ENCODE peak calls at places on chromosomes 16 and 17, in four cellular contexts. H, V, K and Y are unnamed samples.

GRCh38 chr16:28277537-28278388 is 14.6 kb upstream of the SBK1 start:
- DNase-seq in K (peak; percentile 89), V (peak; percentile 66), H (peak; percentile 63), Y (peak; percentile 89)

GRCh38 chr17:3574231-3574630 is 16.6 kb upstream of the TRPV3 start:
- DNase-seq in H (no peak), V (no peak), K (no peak), Y (no peak)

GRCh38 chr16:85169333-85170065 is 57.2 kb upstream of the CIBAR2 start:
- DNase-seq in V (no peak), H (no peak), K (no peak), Y (peak; percentile 47)

GRCh38 chr17:66302761-66303626 is 581 bp downstream of the PRKCA start:
- DNase-seq in H (peak; percentile 42), K (peak; percentile 66), V (peak; percentile 52), Y (peak; percentile 33)

GRCh38 chr17:58611331-58611730 is 80.5 kb downstream of the TEX14 start:
- DNase-seq in K (no peak), H (no peak), V (no peak), Y (no peak)

GRCh38 chr17:36616391-36617029 is 15.1 kb downstream of the MRM1 start:
- DNase-seq in H (no peak), V (no peak), K (no peak), Y (no peak)

GRCh38 chr16:6483634-6484033 is 849.0 kb upstream of the RBFOX1 start:
- DNase-seq in V (no peak), H (no peak), K (no peak), Y (no peak)

GRCh38 chr17:36691606-36692005 is 90.2 kb downstream of the MRM1 start:
- DNase-seq in K (no peak), H (no peak), V (no peak), Y (no peak)

GRCh38 chr16:31477220-31478216 is 5.4 kb upstream of the SLC5A2 start:
- DNase-seq in V (no peak), K (no peak), H (no peak), Y (no peak)

GRCh38 chr17:82012482-82013295 is 10.0 kb downstream of the CENPX start:
- DNase-seq in V (no peak), H (no peak), K (no peak), Y (peak; percentile 71)

GRCh38 chr16:84080378-84080777 is 36.4 kb downstream of the MBTPS1 start:
- DNase-seq in H (no peak), V (no peak), K (no peak), Y (no peak)

GRCh38 chr16:85733155-85733838 is 17.6 kb downstream of the C16orf74 start:
- DNase-seq in V (no peak), K (no peak), H (no peak), Y (peak; percentile 25)

GRCh38 chr17:55320594-55321506 is 56.1 kb downstream of the HLF start:
- DNase-seq in V (no peak), K (peak; percentile 82), H (no peak), Y (no peak)

GRCh38 chr16:67967956-67968439 is 439 bp downstream of the SLC12A4 start:
- DNase-seq in K (peak; percentile 76), H (peak; percentile 25), V (no peak), Y (peak; percentile 72)

GRCh38 chr17:79836952-79837887 is 2.0 kb downstream of the CBX4 start:
- DNase-seq in V (peak; percentile 62), H (peak; percentile 74), K (no peak), Y (peak; percentile 58)

GRCh38 chr16:87757841-87758426 is 7.9 kb downstream of the KLHDC4 start:
- DNase-seq in V (no peak), H (peak; percentile 89), K (no peak), Y (peak; percentile 87)

GRCh38 chr17:47699536-47699840 is 5.5 kb downstream of the TBKBP1 start:
- DNase-seq in K (no peak), H (no peak), V (no peak), Y (no peak)

GRCh38 chr16:23408242-23409201 is 44.5 kb downstream of the COG7 start:
- DNase-seq in H (peak; percentile 78), K (no peak), V (peak; percentile 56), Y (peak; percentile 83)

GRCh38 chr16:71843517-71844031 is 2.2 kb upstream of the ATXN1L start:
- DNase-seq in V (no peak), H (no peak), K (no peak), Y (no peak)

GRCh38 chr17:75898791-75899190 is 2.0 kb upstream of the TRIM65 start:
- DNase-seq in H (no peak), V (no peak), K (no peak), Y (no peak)

GRCh38 chr16:51812945-51813344 is 661.9 kb upstream of the SALL1 start:
- DNase-seq in K (no peak), V (no peak), H (no peak), Y (no peak)

GRCh38 chr16:51814617-51815016 is 663.5 kb upstream of the SALL1 start:
- DNase-seq in H (no peak), K (no peak), V (no peak), Y (no peak)

GRCh38 chr16:51816929-51817328 is 665.9 kb upstream of the SALL1 start:
- DNase-seq in V (no peak), H (peak; percentile 67), K (no peak), Y (peak; percentile 21)

GRCh38 chr16:51815527-51815926 is 664.5 kb upstream of the SALL1 start:
- DNase-seq in H (peak; percentile 32), V (no peak), K (no peak), Y (no peak)

DNA sequence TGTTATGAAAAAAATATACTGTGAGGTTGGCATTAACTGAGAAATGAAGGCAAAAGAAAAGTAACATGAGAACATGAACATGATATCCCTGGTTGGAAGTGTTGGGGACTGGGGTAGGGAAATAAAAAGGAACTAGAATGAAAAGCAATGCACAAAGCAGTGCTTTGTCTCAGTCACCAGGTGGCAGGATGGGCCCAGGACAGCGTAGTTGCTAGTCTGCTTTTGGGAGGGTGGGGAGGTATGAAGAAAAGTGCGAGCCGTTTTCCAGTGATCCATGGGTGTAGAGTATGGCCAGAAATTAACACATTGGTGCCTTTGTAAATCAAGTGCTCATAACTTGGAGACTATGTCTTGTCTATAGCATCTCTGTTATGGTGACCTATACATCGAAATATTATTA is 662.5 kb upstream of the SALL1 start:
- DNase-seq in K (no peak), H (no peak), V (no peak), Y (no peak)
- TF ChIP-seq CTCF in K (no peak), H (peak; percentile 23), V (peak; percentile 12), Y (no peak)

DNA sequence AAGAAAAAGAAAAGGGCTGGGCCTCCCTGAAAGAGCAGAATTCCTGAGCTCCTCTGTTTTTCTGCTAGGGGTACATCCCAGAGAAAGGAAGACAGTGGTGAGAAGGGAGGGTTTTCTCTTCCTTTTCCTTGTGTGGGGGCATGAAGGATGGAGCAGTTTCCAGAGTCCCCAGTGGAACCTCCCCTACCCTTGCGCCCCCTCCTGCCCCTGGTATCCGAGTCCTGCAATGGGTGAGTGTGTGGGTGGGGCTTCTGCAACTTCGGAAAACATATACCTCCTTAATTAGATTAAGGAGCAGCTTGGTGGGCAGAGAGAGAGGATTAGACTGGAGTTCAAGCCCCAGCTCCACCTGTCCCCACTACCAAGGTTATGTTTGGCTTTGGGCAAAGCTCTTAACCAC is 5.4 kb upstream of the GIP start:
- DNase-seq in H (no peak), K (no peak), V (no peak), Y (no peak)
- H3K4me3 ChIP-seq in H (no peak overlapping the region), K (no peak overlapping the region), V (no peak overlapping the region), Y (no peak overlapping the region)

GRCh38 chr17:19712436-19713004 is 3.9 kb downstream of the SLC47A2 start:
- DNase-seq in K (peak; percentile 28), V (no peak), H (no peak), Y (no peak)

GRCh38 chr17:19716108-19717030 is at the start of gene SLC47A2:
- DNase-seq in V (no peak), H (no peak), K (no peak), Y (no peak)

GRCh38 chr17:19713901-19714361 is 2.5 kb downstream of the SLC47A2 start:
- DNase-seq in K (peak; percentile 46), H (no peak), V (no peak), Y (no peak)

GRCh38 chr17:19714542-19715411 is 1.6 kb downstream of the SLC47A2 start:
- DNase-seq in K (peak; percentile 50), V (no peak), H (no peak), Y (no peak)

DNA sequence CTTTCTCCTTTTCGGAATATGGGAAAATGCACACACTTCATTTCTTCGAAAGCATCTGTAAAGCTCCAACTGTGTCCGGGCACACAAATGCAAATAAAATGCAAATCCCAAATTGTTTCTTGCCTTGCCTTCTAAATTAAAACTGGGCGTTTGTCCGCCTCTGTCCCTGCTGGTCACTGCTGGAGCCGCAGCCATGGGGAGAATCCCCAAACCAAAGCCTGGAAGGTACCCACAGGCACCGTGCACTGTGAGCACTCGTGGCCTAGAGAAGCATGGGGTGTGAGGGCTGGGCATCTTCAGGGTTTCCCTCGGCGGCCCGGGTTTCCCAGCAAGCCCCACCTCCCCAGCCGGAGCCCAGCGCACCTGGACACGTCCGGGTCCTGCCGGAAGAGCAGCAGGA is 2.9 kb downstream of the SLC47A2 start:
- DNase-seq in V (no peak), K (peak; percentile 45), H (no peak), Y (no peak)
- TF ChIP-seq CTCF in V (peak; percentile 25), K (no peak), H (peak; percentile 11), Y (peak; percentile 7)

GRCh38 chr16:4324479-4324868 is 8.6 kb downstream of the GLIS2 start:
- DNase-seq in H (no peak), K (no peak), V (no peak), Y (no peak)
- H3K4me3 ChIP-seq in H (no peak overlapping the region), K (no peak overlapping the region), V (no peak overlapping the region), Y (peak overlapping the region; percentile 15)